ENCODE peak calls at places on chromosome 12, in six cellular contexts. One of them, this sample, is unnamed.
A peak's percentile ranks its signal among the peaks of the same experiment; 100 is the strongest.

GRCh38 chr12:1471224-1471623 is 123.2 kb downstream of the FBXL14 start:
- DNase-seq in HEK293T: no peak
- DNase-seq in GM12878: no peak
- DNase-seq in IMR-90: no peak
- DNase-seq in HepG2: no peak
- DNase-seq in K562: no peak
- DNase-seq in this sample: no peak

GRCh38 chr12:53956914-53957536 is 2.3 kb downstream of the HOXC12 start:
- DNase-seq in HEK293T: no peak
- DNase-seq in GM12878: no peak
- DNase-seq in IMR-90: no peak
- DNase-seq in HepG2: no peak
- DNase-seq in K562: no peak
- DNase-seq in this sample: no peak

GRCh38 chr12:30026621-30027234 is 243.0 kb upstream of the TMTC1 start:
- DNase-seq in HEK293T: no peak
- DNase-seq in GM12878: no peak
- DNase-seq in IMR-90: peak; percentile 89
- DNase-seq in HepG2: no peak
- DNase-seq in K562: no peak
- DNase-seq in this sample: no peak

GRCh38 chr12:22625671-22626251 is 790 bp downstream of the ETNK1 start:
- DNase-seq in HEK293T: peak; percentile 32
- DNase-seq in GM12878: peak; percentile 11
- DNase-seq in IMR-90: peak; percentile 29
- DNase-seq in HepG2: peak; percentile 40
- DNase-seq in K562: peak; percentile 63
- DNase-seq in this sample: peak; percentile 33

GRCh38 chr12:80763874-80764273 is 47.2 kb downstream of the MYF5 start:
- DNase-seq in HEK293T: peak; percentile 24
- DNase-seq in GM12878: no peak
- DNase-seq in IMR-90: peak; percentile 66
- DNase-seq in HepG2: peak; percentile 52
- DNase-seq in K562: peak; percentile 8
- DNase-seq in this sample: no peak

GRCh38 chr12:121866331-121866730 is 7.7 kb upstream of the HPD start:
- DNase-seq in HEK293T: no peak
- DNase-seq in GM12878: no peak
- DNase-seq in IMR-90: peak; percentile 35
- DNase-seq in HepG2: no peak
- DNase-seq in K562: no peak
- DNase-seq in this sample: no peak

GRCh38 chr12:124732275-124733075 is 131.2 kb downstream of the SCARB1 start:
- DNase-seq in HEK293T: no peak
- DNase-seq in GM12878: no peak
- DNase-seq in IMR-90: no peak
- DNase-seq in HepG2: no peak
- DNase-seq in K562: no peak
- DNase-seq in this sample: no peak

GRCh38 chr12:34404377-34405285 is 382.3 kb downstream of the ALG10 start:
- DNase-seq in HEK293T: peak; percentile 1
- DNase-seq in GM12878: no peak
- DNase-seq in IMR-90: no peak
- DNase-seq in HepG2: no peak
- DNase-seq in K562: no peak
- DNase-seq in this sample: no peak

GRCh38 chr12:94282675-94283074 is 134.3 kb downstream of the PLXNC1 start:
- DNase-seq in HEK293T: no peak
- DNase-seq in GM12878: no peak
- DNase-seq in IMR-90: no peak
- DNase-seq in HepG2: no peak
- DNase-seq in K562: no peak
- DNase-seq in this sample: no peak

GRCh38 chr12:108568653-108569154 is 6.3 kb downstream of the ISCU start:
- DNase-seq in HEK293T: no peak
- DNase-seq in GM12878: peak; percentile 99
- DNase-seq in IMR-90: no peak
- DNase-seq in HepG2: no peak
- DNase-seq in K562: no peak
- DNase-seq in this sample: no peak

DNA sequence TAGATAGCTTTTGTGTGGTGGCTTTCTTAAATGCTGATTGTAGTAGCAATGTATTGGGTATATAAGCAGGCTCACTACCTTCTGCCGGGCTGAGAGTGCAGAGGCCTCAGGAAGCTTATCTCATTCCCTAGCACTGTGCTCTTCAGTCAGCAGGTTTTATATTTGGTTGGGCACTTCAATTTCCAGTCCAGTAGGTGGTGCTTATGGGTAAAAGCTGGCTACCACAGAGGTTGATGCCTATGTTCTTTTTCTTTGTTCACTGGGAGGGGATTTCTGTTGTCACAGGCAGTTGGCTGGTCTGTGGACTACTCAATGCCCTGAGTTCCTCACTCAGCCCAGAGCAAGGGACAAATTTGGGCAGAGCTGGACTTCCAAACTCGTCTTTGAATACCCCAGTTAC is 43.0 kb upstream of the GLIPR1 start:
- DNase-seq in HEK293T: peak; percentile 11
- DNase-seq in GM12878: no peak
- DNase-seq in IMR-90: peak; percentile 34
- DNase-seq in HepG2: peak; percentile 39
- DNase-seq in K562: no peak
- DNase-seq in this sample: no peak
- TF ChIP-seq BHLHE40 in HEK293T: no peak
- TF ChIP-seq BHLHE40 in GM12878: no peak
- TF ChIP-seq BHLHE40 in IMR-90: no peak
- TF ChIP-seq BHLHE40 in HepG2: no peak
- TF ChIP-seq BHLHE40 in K562: no peak
- TF ChIP-seq BHLHE40 in this sample: no peak

GRCh38 chr12:64105026-64105425 is 117.1 kb downstream of the KICS2 start:
- DNase-seq in HEK293T: no peak
- DNase-seq in GM12878: no peak
- DNase-seq in IMR-90: no peak
- DNase-seq in HepG2: no peak
- DNase-seq in K562: no peak
- DNase-seq in this sample: no peak

GRCh38 chr12:64104376-64104775 is 117.7 kb downstream of the KICS2 start:
- DNase-seq in HEK293T: no peak
- DNase-seq in GM12878: no peak
- DNase-seq in IMR-90: no peak
- DNase-seq in HepG2: no peak
- DNase-seq in K562: no peak
- DNase-seq in this sample: no peak

GRCh38 chr12:64102339-64102738 is 119.8 kb downstream of the KICS2 start:
- DNase-seq in HEK293T: no peak
- DNase-seq in GM12878: no peak
- DNase-seq in IMR-90: no peak
- DNase-seq in HepG2: no peak
- DNase-seq in K562: no peak
- DNase-seq in this sample: no peak

GRCh38 chr12:64107776-64108175 is 114.3 kb downstream of the KICS2 start:
- DNase-seq in HEK293T: no peak
- DNase-seq in GM12878: no peak
- DNase-seq in IMR-90: no peak
- DNase-seq in HepG2: no peak
- DNase-seq in K562: no peak
- DNase-seq in this sample: no peak

GRCh38 chr12:64103821-64104220 is 118.3 kb downstream of the KICS2 start:
- DNase-seq in HEK293T: no peak
- DNase-seq in GM12878: no peak
- DNase-seq in IMR-90: peak; percentile 32
- DNase-seq in HepG2: no peak
- DNase-seq in K562: no peak
- DNase-seq in this sample: no peak
- TF ChIP-seq BHLHE40 in HEK293T: no peak
- TF ChIP-seq BHLHE40 in GM12878: no peak
- TF ChIP-seq BHLHE40 in IMR-90: no peak
- TF ChIP-seq BHLHE40 in HepG2: no peak
- TF ChIP-seq BHLHE40 in K562: no peak
- TF ChIP-seq BHLHE40 in this sample: no peak

GRCh38 chr12:100474617-100475016 is 951 bp downstream of the NR1H4 start:
- DNase-seq in HEK293T: no peak
- DNase-seq in GM12878: no peak
- DNase-seq in IMR-90: no peak
- DNase-seq in HepG2: no peak
- DNase-seq in K562: no peak
- DNase-seq in this sample: no peak

GRCh38 chr12:100472325-100472724 is 1.3 kb upstream of the NR1H4 start:
- DNase-seq in HEK293T: no peak
- DNase-seq in GM12878: no peak
- DNase-seq in IMR-90: no peak
- DNase-seq in HepG2: peak; percentile 57
- DNase-seq in K562: no peak
- DNase-seq in this sample: no peak

GRCh38 chr12:100476013-100476751 is 2.5 kb downstream of the NR1H4 start:
- DNase-seq in HEK293T: no peak
- DNase-seq in GM12878: no peak
- DNase-seq in IMR-90: no peak
- DNase-seq in HepG2: peak; percentile 78
- DNase-seq in K562: no peak
- DNase-seq in this sample: no peak

GRCh38 chr12:100473050-100473715 is 483 bp upstream of the NR1H4 start:
- DNase-seq in HEK293T: no peak
- DNase-seq in GM12878: no peak
- DNase-seq in IMR-90: no peak
- DNase-seq in HepG2: no peak
- DNase-seq in K562: no peak
- DNase-seq in this sample: no peak

GRCh38 chr12:100473716-100474150 is at the start of gene NR1H4:
- DNase-seq in HEK293T: no peak
- DNase-seq in GM12878: no peak
- DNase-seq in IMR-90: peak; percentile 73
- DNase-seq in HepG2: peak; percentile 32
- DNase-seq in K562: no peak
- DNase-seq in this sample: peak; percentile 18
- TF ChIP-seq BHLHE40 in HEK293T: no peak
- TF ChIP-seq BHLHE40 in GM12878: no peak
- TF ChIP-seq BHLHE40 in IMR-90: no peak
- TF ChIP-seq BHLHE40 in HepG2: no peak
- TF ChIP-seq BHLHE40 in K562: no peak
- TF ChIP-seq BHLHE40 in this sample: no peak

GRCh38 chr12:43143278-43143677 is 408.7 kb downstream of the ADAMTS20 start:
- DNase-seq in HEK293T: no peak
- DNase-seq in GM12878: no peak
- DNase-seq in IMR-90: no peak
- DNase-seq in HepG2: no peak
- DNase-seq in K562: no peak
- DNase-seq in this sample: no peak

GRCh38 chr12:43154498-43155045 is 397.4 kb downstream of the ADAMTS20 start:
- DNase-seq in HEK293T: no peak
- DNase-seq in GM12878: no peak
- DNase-seq in IMR-90: no peak
- DNase-seq in HepG2: no peak
- DNase-seq in K562: no peak
- DNase-seq in this sample: no peak

GRCh38 chr12:43147893-43148292 is 404.1 kb downstream of the ADAMTS20 start:
- DNase-seq in HEK293T: no peak
- DNase-seq in GM12878: no peak
- DNase-seq in IMR-90: peak; percentile 1
- DNase-seq in HepG2: no peak
- DNase-seq in K562: no peak
- DNase-seq in this sample: no peak

GRCh38 chr12:43151406-43152080 is 400.5 kb downstream of the ADAMTS20 start:
- DNase-seq in HEK293T: no peak
- DNase-seq in GM12878: no peak
- DNase-seq in IMR-90: no peak
- DNase-seq in HepG2: no peak
- DNase-seq in K562: no peak
- DNase-seq in this sample: no peak

GRCh38 chr12:43148711-43149110 is 403.3 kb downstream of the ADAMTS20 start:
- DNase-seq in HEK293T: no peak
- DNase-seq in GM12878: no peak
- DNase-seq in IMR-90: no peak
- DNase-seq in HepG2: no peak
- DNase-seq in K562: no peak
- DNase-seq in this sample: no peak
- TF ChIP-seq BHLHE40 in HEK293T: no peak
- TF ChIP-seq BHLHE40 in GM12878: no peak
- TF ChIP-seq BHLHE40 in IMR-90: no peak
- TF ChIP-seq BHLHE40 in HepG2: no peak
- TF ChIP-seq BHLHE40 in K562: no peak
- TF ChIP-seq BHLHE40 in this sample: no peak

GRCh38 chr12:20950248-20950647 is 139.7 kb downstream of the SLCO1B3 start:
- DNase-seq in HEK293T: peak; percentile 20
- DNase-seq in GM12878: peak; percentile 4
- DNase-seq in IMR-90: no peak
- DNase-seq in HepG2: peak; percentile 6
- DNase-seq in K562: peak; percentile 10
- DNase-seq in this sample: no peak
- TF ChIP-seq BHLHE40 in HEK293T: no peak
- TF ChIP-seq BHLHE40 in GM12878: no peak
- TF ChIP-seq BHLHE40 in IMR-90: no peak
- TF ChIP-seq BHLHE40 in HepG2: no peak
- TF ChIP-seq BHLHE40 in K562: no peak
- TF ChIP-seq BHLHE40 in this sample: no peak

GRCh38 chr12:42584539-42585174 is 4.9 kb downstream of the PRICKLE1 start:
- DNase-seq in HEK293T: no peak
- DNase-seq in GM12878: no peak
- DNase-seq in IMR-90: no peak
- DNase-seq in HepG2: no peak
- DNase-seq in K562: no peak
- DNase-seq in this sample: no peak
- TF ChIP-seq BHLHE40 in HEK293T: no peak
- TF ChIP-seq BHLHE40 in GM12878: no peak
- TF ChIP-seq BHLHE40 in IMR-90: no peak
- TF ChIP-seq BHLHE40 in HepG2: no peak
- TF ChIP-seq BHLHE40 in K562: no peak
- TF ChIP-seq BHLHE40 in this sample: no peak

GRCh38 chr12:55044135-55044534 is 24.4 kb downstream of the NEUROD4 start:
- DNase-seq in HEK293T: no peak
- DNase-seq in GM12878: no peak
- DNase-seq in IMR-90: no peak
- DNase-seq in HepG2: no peak
- DNase-seq in K562: no peak
- DNase-seq in this sample: no peak

GRCh38 chr12:55039761-55040160 is 20.0 kb downstream of the NEUROD4 start:
- DNase-seq in HEK293T: no peak
- DNase-seq in GM12878: no peak
- DNase-seq in IMR-90: no peak
- DNase-seq in HepG2: no peak
- DNase-seq in K562: no peak
- DNase-seq in this sample: no peak

GRCh38 chr12:55041651-55042050 is 21.9 kb downstream of the NEUROD4 start:
- DNase-seq in HEK293T: no peak
- DNase-seq in GM12878: no peak
- DNase-seq in IMR-90: no peak
- DNase-seq in HepG2: no peak
- DNase-seq in K562: no peak
- DNase-seq in this sample: no peak

DNA sequence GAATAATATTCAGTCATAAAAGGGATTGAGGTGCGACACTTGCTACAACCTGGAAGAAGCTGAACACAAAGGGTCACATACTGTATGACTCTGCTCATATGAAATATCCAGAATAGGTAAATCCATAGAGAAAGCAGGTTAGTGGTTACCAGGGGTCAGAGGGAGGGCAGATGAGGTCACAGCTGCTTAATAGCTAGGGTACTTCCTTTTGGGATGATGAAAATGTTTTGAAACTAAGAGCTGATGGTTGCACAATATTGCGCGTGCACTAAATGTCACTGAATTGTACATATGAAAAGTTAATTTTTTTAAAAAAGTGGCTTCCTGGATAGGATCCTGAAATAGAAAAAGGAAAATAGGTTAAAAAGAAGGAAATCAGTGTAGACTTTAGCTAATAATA is 23.8 kb downstream of the NEUROD4 start:
- DNase-seq in HEK293T: no peak
- DNase-seq in GM12878: no peak
- DNase-seq in IMR-90: no peak
- DNase-seq in HepG2: no peak
- DNase-seq in K562: no peak
- DNase-seq in this sample: no peak
- TF ChIP-seq BHLHE40 in HEK293T: no peak
- TF ChIP-seq BHLHE40 in GM12878: no peak
- TF ChIP-seq BHLHE40 in IMR-90: no peak
- TF ChIP-seq BHLHE40 in HepG2: no peak
- TF ChIP-seq BHLHE40 in K562: no peak
- TF ChIP-seq BHLHE40 in this sample: no peak

This sample was measured in A549.